ENCODE peak calls at places on chromosome 18, in four cellular contexts. S is WTC11, Y is HepG2, X is K562. P is an unnamed sample.

GRCh38 chr18:76767954-76768353 is 54.4 kb upstream of the ZNF236 start:
- DNase-seq in S (no peak), Y (no peak), X (no peak), P (no peak)

GRCh38 chr18:66457245-66457644 is 146.6 kb downstream of the CDH19 start:
- DNase-seq in S (peak), Y (no peak), X (no peak), P (no peak)

GRCh38 chr18:7950380-7951143 is 383.4 kb downstream of the PTPRM start:
- DNase-seq in S (no peak), Y (peak), X (peak), P (no peak)

GRCh38 chr18:51980101-51980500 is 359.9 kb upstream of the DCC start:
- DNase-seq in S (no peak), Y (no peak), X (no peak), P (no peak)

GRCh38 chr18:77056399-77057015 is 76.1 kb downstream of the MBP start:
- DNase-seq in S (no peak), Y (peak), X (no peak), P (no peak)

GRCh38 chr18:63848159-63848558 is 39.3 kb upstream of the SERPINB2 start:
- DNase-seq in S (no peak), Y (peak), X (peak), P (peak)

GRCh38 chr18:35306588-35307250 is 16.7 kb upstream of the ZSCAN30 start:
- DNase-seq in S (no peak), Y (no peak), X (no peak), P (no peak)

GRCh38 chr18:12027046-12027445 is 45.7 kb downstream of the IMPA2 start:
- DNase-seq in S (no peak), Y (no peak), X (no peak), P (no peak)

GRCh38 chr18:58228176-58228575 is 184.2 kb downstream of the NEDD4L start:
- DNase-seq in S (no peak), Y (no peak), X (no peak), P (no peak)

GRCh38 chr18:4181882-4182568 is 273.1 kb downstream of the DLGAP1 start:
- DNase-seq in S (peak), Y (peak), X (no peak), P (no peak)

GRCh38 chr18:905948-906415 is 1.3 kb downstream of the ADCYAP1 start:
- DNase-seq in S (peak), Y (no peak), X (no peak), P (no peak)

GRCh38 chr18:56869189-56869777 is 218.1 kb downstream of the WDR7 start:
- DNase-seq in S (no peak), Y (peak), X (peak), P (peak)

GRCh38 chr18:7941533-7941932 is 374.4 kb downstream of the PTPRM start:
- DNase-seq in S (no peak), Y (no peak), X (no peak), P (no peak)

GRCh38 chr18:231563-231962 is 36.3 kb downstream of the THOC1 start:
- DNase-seq in S (no peak), Y (no peak), X (no peak), P (no peak)

GRCh38 chr18:75784413-75784812 is 356.9 kb upstream of the SMIM21 start:
- DNase-seq in S (no peak), Y (no peak), X (no peak), P (no peak)

GRCh38 chr18:9782073-9782857 is 74.2 kb downstream of the RAB31 start:
- DNase-seq in S (no peak), Y (no peak), X (no peak), P (no peak)

GRCh38 chr18:78664048-78664447 is 315.6 kb upstream of the SALL3 start:
- DNase-seq in S (no peak), Y (no peak), X (no peak), P (no peak)

GRCh38 chr18:73717570-73717969 is 430.1 kb downstream of the FBXO15 start:
- DNase-seq in S (no peak), Y (no peak), X (no peak), P (no peak)

GRCh38 chr18:39843546-39843945 is 2111.5 kb upstream of the PIK3C3 start:
- DNase-seq in S (no peak), Y (no peak), X (no peak), P (no peak)

GRCh38 chr18:9647496-9648323 is 33.4 kb upstream of the PPP4R1 start:
- DNase-seq in S (no peak), Y (peak), X (no peak), P (no peak)

GRCh38 chr18:77455004-77455403 is 205.4 kb downstream of the GALR1 start:
- DNase-seq in S (no peak), Y (no peak), X (no peak), P (no peak)

GRCh38 chr18:12041561-12041960 is 52.1 kb upstream of the ANKRD62 start:
- DNase-seq in S (no peak), Y (no peak), X (no peak), P (no peak)

GRCh38 chr18:26489881-26490280 is 58.5 kb downstream of the KCTD1 start:
- DNase-seq in S (no peak), Y (no peak), X (no peak), P (no peak)

GRCh38 chr18:24567199-24567598 is 106.8 kb downstream of the HRH4 start:
- DNase-seq in S (no peak), Y (no peak), X (no peak), P (no peak)

GRCh38 chr18:59087391-59087790 is 52.3 kb upstream of the SEC11C start:
- DNase-seq in S (no peak), Y (no peak), X (no peak), P (no peak)

GRCh38 chr18:48228301-48228715 is 180.9 kb downstream of the ZBTB7C start:
- DNase-seq in S (no peak), Y (no peak), X (no peak), P (no peak)

GRCh38 chr18:2846638-2847340 is at the start of gene EMILIN2:
- DNase-seq in S (peak), Y (no peak), X (peak), P (peak)

GRCh38 chr18:46596119-46596518 is 60.9 kb downstream of the LOXHD1 start:
- DNase-seq in S (no peak), Y (no peak), X (no peak), P (no peak)

GRCh38 chr18:48853588-48853987 is 97.2 kb downstream of the SMAD7 start:
- DNase-seq in S (no peak), Y (no peak), X (no peak), P (no peak)

DNA sequence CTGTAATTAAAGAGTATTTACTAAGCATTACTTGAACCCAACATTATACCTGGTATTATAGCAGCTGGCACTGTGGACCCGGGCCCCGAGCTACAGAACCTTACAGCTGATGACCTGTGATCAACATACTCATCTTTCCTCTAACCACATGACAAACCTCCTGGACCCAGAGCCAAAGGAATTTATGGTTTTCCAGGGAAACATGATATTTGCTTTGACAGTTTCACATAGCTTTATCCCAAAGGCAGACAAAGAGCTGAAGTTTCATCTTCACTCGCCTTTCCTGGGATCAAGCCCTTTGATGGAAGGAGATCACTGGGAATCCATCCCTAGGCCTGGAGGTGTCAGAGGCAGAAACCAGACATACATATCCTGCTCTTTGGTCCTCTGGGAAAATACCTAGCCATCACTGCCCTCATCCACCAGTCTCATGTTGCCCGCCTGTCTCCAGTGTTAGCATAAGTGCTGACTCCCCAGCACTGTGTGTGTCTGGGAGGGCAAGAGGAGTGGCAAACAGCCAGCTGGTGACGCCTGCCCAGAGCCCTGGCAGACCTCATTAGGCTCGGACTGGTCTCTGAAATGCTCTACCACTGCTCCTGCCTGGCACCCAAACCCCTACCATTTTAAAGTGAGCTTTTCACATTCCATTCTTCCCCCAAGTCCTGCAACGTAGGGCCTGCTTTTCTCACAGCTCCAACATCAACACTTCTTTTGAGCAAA is 138.7 kb upstream of the CTAGE1 start:
- DNase-seq in S (no peak), Y (no peak), X (no peak), P (no peak)
- TF ChIP-seq ELF4 in S (no peak), Y (no peak), X (no peak), P (no peak)

GRCh38 chr18:44716697-44717163 is 36.0 kb downstream of the SETBP1 start:
- DNase-seq in S (no peak), Y (no peak), X (no peak), P (no peak)

GRCh38 chr18:44715841-44716240 is 35.2 kb downstream of the SETBP1 start:
- DNase-seq in S (no peak), Y (no peak), X (no peak), P (no peak)

GRCh38 chr18:44714376-44714775 is 33.7 kb downstream of the SETBP1 start:
- DNase-seq in S (no peak), Y (no peak), X (no peak), P (no peak)

GRCh38 chr18:44713435-44713834 is 32.7 kb downstream of the SETBP1 start:
- DNase-seq in S (no peak), Y (no peak), X (no peak), P (no peak)

DNA sequence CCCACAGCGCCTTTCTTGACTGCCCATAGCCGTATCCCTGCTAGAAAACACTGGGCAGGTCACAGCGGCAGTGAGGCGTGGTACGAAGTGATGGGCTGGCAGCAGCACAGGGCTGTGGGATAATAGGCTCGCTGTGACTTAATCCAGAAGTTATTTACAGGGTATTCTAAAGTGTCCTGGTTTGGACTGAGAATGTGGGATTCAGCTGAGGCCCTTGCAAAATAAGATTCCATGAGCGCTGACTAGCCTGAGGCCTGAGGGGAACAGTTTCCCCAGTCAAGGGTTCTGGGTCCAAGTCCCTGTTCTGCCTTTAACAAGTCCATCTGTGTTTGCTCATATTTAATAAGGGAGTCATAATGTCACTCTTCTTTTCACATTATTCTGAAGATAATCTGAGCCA is 34.6 kb downstream of the SETBP1 start:
- DNase-seq in S (no peak), Y (no peak), X (no peak), P (no peak)
- TF ChIP-seq ELF4 in S (no peak), Y (no peak), X (no peak), P (no peak)

DNA sequence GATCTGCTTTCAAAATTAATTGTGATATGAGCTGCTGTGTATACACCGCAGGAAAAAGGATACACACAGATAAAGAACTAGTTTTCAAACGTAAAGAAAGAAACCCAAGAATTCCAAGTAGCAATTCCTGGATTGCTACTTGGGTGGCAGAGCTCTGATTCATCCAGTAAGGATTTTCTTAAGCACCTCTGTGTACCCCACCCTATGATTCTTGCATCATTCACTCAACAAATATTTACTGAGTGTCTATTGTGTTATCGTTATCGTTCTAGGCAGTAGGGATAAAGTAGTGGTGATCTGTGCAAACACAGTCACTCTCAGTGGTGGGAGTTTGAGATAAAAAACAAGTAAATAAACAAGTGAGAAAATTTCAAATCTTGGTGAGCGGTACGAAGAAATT is 4.9 kb upstream of the TMEM200C start:
- DNase-seq in S (no peak), Y (peak), X (no peak), P (no peak)
- TF ChIP-seq ELF4 in S (no peak), Y (no peak), X (no peak), P (no peak)

GRCh38 chr18:79697976-79698375 is 18.4 kb downstream of the CTDP1 start:
- DNase-seq in S (no peak), Y (no peak), X (no peak), P (no peak)
- TF ChIP-seq ELF4 in S (no peak), Y (no peak), X (no peak), P (no peak)

P was measured in HEK293T.